ENCODE peak calls at places on chromosomes 5 and 9, in nine cellular contexts. C is CD4-positive, alpha-beta T cell; A is NCI-H1092; X is hypothalamus; M is activated CD8-positive, alpha-beta memory T cell treated with anti-CD3 and anti-CD28 coated beads, Interleukin-2, amount 50 U/mL, for 48 hours; I is NCI-H1694 treated with DMSO at 0.1 percent for 48 hours; P is kidney tubule cell; E is pancreas; L is PC-3. B is an unnamed sample.

GRCh38 chr5:168219515-168220410 is 71.7 kb upstream of the WWC1 start:
- DNase-seq in X (peak), C (no peak), I (peak), A (peak), E (peak), M (no peak), L (peak), P (peak), B (no peak)

GRCh38 chr5:115423541-115423940 is 121.0 kb downstream of the FEM1C start:
- DNase-seq in I (no peak), E (peak), M (no peak), X (peak), P (peak), C (no peak), A (no peak), L (no peak), B (no peak)

GRCh38 chr9:38274746-38275250 is 117.7 kb upstream of the ALDH1B1 start:
- DNase-seq in E (no peak), X (no peak), M (no peak), L (no peak), I (no peak), A (no peak), P (no peak), C (no peak), B (no peak)

GRCh38 chr5:19853616-19854240 is 134.3 kb downstream of the CDH18 start:
- DNase-seq in P (no peak), I (no peak), E (no peak), L (peak), M (no peak), C (no peak), X (no peak), A (no peak), B (no peak)

GRCh38 chr5:115773010-115773580 is 43.4 kb downstream of the CDO1 start:
- DNase-seq in X (no peak), A (no peak), L (no peak), I (no peak), E (no peak), M (no peak), C (no peak), P (no peak), B (no peak)

GRCh38 chr5:67015577-67016290 is 180.9 kb downstream of the CD180 start:
- DNase-seq in L (peak), X (no peak), A (peak), E (no peak), I (no peak), C (no peak), M (no peak), P (peak), B (no peak)

GRCh38 chr9:127118597-127119318 is 3.7 kb downstream of the ANGPTL2 start:
- DNase-seq in X (no peak), C (no peak), P (no peak), M (no peak), A (no peak), E (no peak), I (no peak), L (no peak), B (no peak)

GRCh38 chr5:97102010-97102470 is 40.4 kb downstream of the LIX1 start:
- DNase-seq in E (no peak), A (no peak), M (no peak), X (no peak), C (no peak), P (no peak), L (no peak), I (no peak), B (no peak)

GRCh38 chr5:172455087-172455381 is 709 bp upstream of the SH3PXD2B start:
- DNase-seq in P (no peak), M (no peak), L (no peak), I (no peak), C (no peak), X (no peak), E (no peak), A (no peak), B (no peak)

GRCh38 chr5:168765220-168766037 is 186.3 kb upstream of the PANK3 start:
- DNase-seq in P (peak), E (no peak), C (no peak), A (no peak), M (no peak), L (no peak), X (no peak), I (no peak), B (no peak)

B was measured in T-cell.